ENCODE peak calls at places on chromosomes 11 and 22, in six cellular contexts. One of them, this sample, is unnamed.

GRCh38 chr11:18392434-18393321 is 1.7 kb upstream of the LDHA start:
- DNase-seq in right lobe of liver: no peak
- DNase-seq in body of pancreas: no peak
- DNase-seq in adrenal gland: no peak
- DNase-seq in spleen: peak
- DNase-seq in GM12891: no peak
- DNase-seq in this sample: no peak

GRCh38 chr11:126423743-126424142 is 68.3 kb downstream of the ST3GAL4 start:
- DNase-seq in adrenal gland: peak
- DNase-seq in spleen: no peak
- DNase-seq in GM12891: no peak
- DNase-seq in body of pancreas: no peak
- DNase-seq in right lobe of liver: no peak
- DNase-seq in this sample: no peak

GRCh38 chr11:87259731-87260130 is 222.0 kb downstream of the TMEM135 start:
- DNase-seq in body of pancreas: no peak
- DNase-seq in right lobe of liver: no peak
- DNase-seq in GM12891: no peak
- DNase-seq in spleen: no peak
- DNase-seq in adrenal gland: no peak
- DNase-seq in this sample: peak

GRCh38 chr22:44351685-44352377 is 39.1 kb upstream of the SHISAL1 start:
- DNase-seq in spleen: no peak
- DNase-seq in adrenal gland: peak
- DNase-seq in right lobe of liver: no peak
- DNase-seq in GM12891: no peak
- DNase-seq in body of pancreas: no peak
- DNase-seq in this sample: no peak

GRCh38 chr22:27214691-27215090 is 557.3 kb downstream of the MIAT start:
- DNase-seq in body of pancreas: no peak
- DNase-seq in GM12891: no peak
- DNase-seq in right lobe of liver: no peak
- DNase-seq in spleen: no peak
- DNase-seq in adrenal gland: no peak
- DNase-seq in this sample: no peak

GRCh38 chr11:1936781-1937615 is 10.1 kb upstream of the MRPL23 start:
- DNase-seq in body of pancreas: no peak
- DNase-seq in adrenal gland: no peak
- DNase-seq in spleen: peak
- DNase-seq in GM12891: peak
- DNase-seq in right lobe of liver: peak
- DNase-seq in this sample: no peak

GRCh38 chr11:47967577-47968230 is 12.7 kb upstream of the PTPRJ start:
- DNase-seq in spleen: no peak
- DNase-seq in adrenal gland: no peak
- DNase-seq in GM12891: no peak
- DNase-seq in right lobe of liver: no peak
- DNase-seq in body of pancreas: no peak
- DNase-seq in this sample: no peak

GRCh38 chr22:19106886-19107729 is 15.1 kb downstream of the DGCR2 start:
- DNase-seq in spleen: no peak
- DNase-seq in GM12891: no peak
- DNase-seq in right lobe of liver: no peak
- DNase-seq in adrenal gland: no peak
- DNase-seq in body of pancreas: no peak
- DNase-seq in this sample: no peak

GRCh38 chr11:31800398-31801265 is 10.5 kb downstream of the PAX6 start:
- DNase-seq in body of pancreas: no peak
- DNase-seq in right lobe of liver: no peak
- DNase-seq in spleen: no peak
- DNase-seq in adrenal gland: no peak
- DNase-seq in GM12891: no peak
- DNase-seq in this sample: no peak

GRCh38 chr11:117096140-117096972 is 1.9 kb downstream of the SIK3 start:
- DNase-seq in body of pancreas: no peak
- DNase-seq in GM12891: peak
- DNase-seq in right lobe of liver: peak
- DNase-seq in spleen: no peak
- DNase-seq in adrenal gland: no peak
- DNase-seq in this sample: peak

GRCh38 chr22:31923166-31923565 is 21.2 kb upstream of the YWHAH start:
- DNase-seq in spleen: no peak
- DNase-seq in GM12891: no peak
- DNase-seq in adrenal gland: peak
- DNase-seq in right lobe of liver: peak
- DNase-seq in body of pancreas: peak
- DNase-seq in this sample: no peak

GRCh38 chr22:19565921-19566598 is 41.9 kb upstream of the CLDN5 start:
- DNase-seq in right lobe of liver: no peak
- DNase-seq in GM12891: no peak
- DNase-seq in adrenal gland: no peak
- DNase-seq in body of pancreas: no peak
- DNase-seq in spleen: no peak
- DNase-seq in this sample: no peak

GRCh38 chr11:112173152-112173551 is 2.2 kb upstream of the BCO2 start:
- DNase-seq in GM12891: no peak
- DNase-seq in adrenal gland: peak
- DNase-seq in spleen: no peak
- DNase-seq in right lobe of liver: peak
- DNase-seq in body of pancreas: no peak
- DNase-seq in this sample: no peak

DNA sequence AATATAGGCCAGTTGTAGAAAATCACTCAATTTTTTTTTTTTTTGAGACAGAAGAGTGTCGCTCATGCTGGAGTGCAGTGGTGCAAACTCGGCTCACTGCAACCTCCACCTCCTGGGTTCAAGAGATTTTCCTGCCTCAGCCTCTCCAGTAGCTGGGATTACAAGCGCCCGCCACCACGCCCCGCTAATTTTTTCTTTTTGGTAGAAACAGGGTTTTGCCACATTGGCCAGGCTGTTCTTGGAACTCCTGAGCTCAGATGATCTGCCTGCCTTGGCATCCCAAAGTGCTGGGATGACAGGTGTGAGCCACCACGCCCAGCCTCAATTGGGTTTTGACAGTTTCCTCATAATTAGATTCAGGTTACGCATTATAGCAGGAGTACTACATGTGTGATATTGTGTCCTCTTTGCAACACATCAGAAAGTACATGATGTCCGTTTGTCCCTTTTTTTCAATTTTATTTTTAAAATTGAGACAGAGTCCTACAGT is 2.6 kb upstream of the ATP6V1E1 start:
- DNase-seq in spleen: no peak
- DNase-seq in GM12891: no peak
- DNase-seq in body of pancreas: no peak
- DNase-seq in right lobe of liver: no peak
- DNase-seq in adrenal gland: no peak
- DNase-seq in this sample: no peak
- TF ChIP-seq POLR2A in spleen: no peak
- TF ChIP-seq POLR2A in GM12891: no peak
- TF ChIP-seq POLR2A in body of pancreas: no peak
- TF ChIP-seq POLR2A in right lobe of liver: no peak
- TF ChIP-seq POLR2A in adrenal gland: no peak
- TF ChIP-seq POLR2A in this sample: no peak

GRCh38 chr11:742571-743201 is 4.6 kb upstream of the TALDO1 start:
- DNase-seq in body of pancreas: no peak
- DNase-seq in adrenal gland: no peak
- DNase-seq in right lobe of liver: no peak
- DNase-seq in spleen: no peak
- DNase-seq in GM12891: no peak
- DNase-seq in this sample: no peak

GRCh38 chr11:746289-747175 is 732 bp upstream of the TALDO1 start:
- DNase-seq in GM12891: no peak
- DNase-seq in adrenal gland: peak
- DNase-seq in right lobe of liver: no peak
- DNase-seq in body of pancreas: peak
- DNase-seq in spleen: peak
- DNase-seq in this sample: peak

GRCh38 chr11:748007-748359 is 719 bp downstream of the TALDO1 start:
- DNase-seq in body of pancreas: no peak
- DNase-seq in GM12891: no peak
- DNase-seq in right lobe of liver: no peak
- DNase-seq in spleen: peak
- DNase-seq in adrenal gland: no peak
- DNase-seq in this sample: peak

GRCh38 chr11:749731-750130 is 2.5 kb downstream of the TALDO1 start:
- DNase-seq in spleen: no peak
- DNase-seq in body of pancreas: no peak
- DNase-seq in right lobe of liver: no peak
- DNase-seq in adrenal gland: no peak
- DNase-seq in GM12891: no peak
- DNase-seq in this sample: no peak

GRCh38 chr11:747176-748006 is at the start of gene TALDO1:
- DNase-seq in body of pancreas: peak
- DNase-seq in right lobe of liver: peak
- DNase-seq in adrenal gland: peak
- DNase-seq in spleen: peak
- DNase-seq in GM12891: peak
- DNase-seq in this sample: peak
- TF ChIP-seq POLR2A in body of pancreas: peak
- TF ChIP-seq POLR2A in right lobe of liver: peak
- TF ChIP-seq POLR2A in adrenal gland: peak
- TF ChIP-seq POLR2A in spleen: no peak
- TF ChIP-seq POLR2A in GM12891: no peak
- TF ChIP-seq POLR2A in this sample: peak

GRCh38 chr22:17981497-17981896 is 42.9 kb downstream of the MICAL3 start:
- DNase-seq in right lobe of liver: no peak
- DNase-seq in GM12891: no peak
- DNase-seq in adrenal gland: no peak
- DNase-seq in spleen: peak
- DNase-seq in body of pancreas: no peak
- DNase-seq in this sample: peak

GRCh38 chr22:17980013-17980510 is 44.3 kb downstream of the MICAL3 start:
- DNase-seq in GM12891: no peak
- DNase-seq in spleen: peak
- DNase-seq in adrenal gland: no peak
- DNase-seq in right lobe of liver: no peak
- DNase-seq in body of pancreas: no peak
- DNase-seq in this sample: no peak

GRCh38 chr22:17980638-17981051 is 43.7 kb downstream of the MICAL3 start:
- DNase-seq in right lobe of liver: peak
- DNase-seq in body of pancreas: peak
- DNase-seq in GM12891: peak
- DNase-seq in adrenal gland: peak
- DNase-seq in spleen: peak
- DNase-seq in this sample: peak

GRCh38 chr22:17984114-17984513 is 40.2 kb downstream of the MICAL3 start:
- DNase-seq in spleen: peak
- DNase-seq in right lobe of liver: no peak
- DNase-seq in adrenal gland: no peak
- DNase-seq in body of pancreas: no peak
- DNase-seq in GM12891: no peak
- DNase-seq in this sample: no peak

GRCh38 chr22:17982572-17983141 is 41.7 kb downstream of the MICAL3 start:
- DNase-seq in spleen: no peak
- DNase-seq in adrenal gland: no peak
- DNase-seq in GM12891: no peak
- DNase-seq in right lobe of liver: no peak
- DNase-seq in body of pancreas: no peak
- DNase-seq in this sample: no peak
- TF ChIP-seq POLR2A in spleen: no peak
- TF ChIP-seq POLR2A in adrenal gland: no peak
- TF ChIP-seq POLR2A in GM12891: no peak
- TF ChIP-seq POLR2A in right lobe of liver: no peak
- TF ChIP-seq POLR2A in body of pancreas: no peak
- TF ChIP-seq POLR2A in this sample: no peak

GRCh38 chr22:23909258-23909898 is 15.2 kb downstream of the MIF start:
- DNase-seq in body of pancreas: peak
- DNase-seq in adrenal gland: peak
- DNase-seq in GM12891: no peak
- DNase-seq in right lobe of liver: no peak
- DNase-seq in spleen: no peak
- DNase-seq in this sample: no peak
- TF ChIP-seq POLR2A in body of pancreas: peak
- TF ChIP-seq POLR2A in adrenal gland: no peak
- TF ChIP-seq POLR2A in GM12891: no peak
- TF ChIP-seq POLR2A in right lobe of liver: no peak
- TF ChIP-seq POLR2A in spleen: no peak
- TF ChIP-seq POLR2A in this sample: no peak